ENCODE peak calls at places on chromosome 5, in eight cellular contexts. One of them, this sample, is unnamed.

GRCh38 chr5:317086-317811 is 4.3 kb upstream of the AHRR start:
- DNase-seq in T follicular helper cell: no peak
- DNase-seq in WERI-Rb-1: peak; percentile 90
- DNase-seq in spleen: no peak
- DNase-seq in stimulated activated CD4-positive, alpha-beta T cell treated with anti-CD3 and anti-CD28 coated beads, Interleukin-15, amount 100 ng/mL, for 24 hours: peak; percentile 70
- DNase-seq in nucleus accumbens: no peak
- DNase-seq in left kidney: peak; percentile 92
- DNase-seq in GM06990: peak; percentile 89
- DNase-seq in this sample: peak; percentile 80

GRCh38 chr5:73307645-73308346 is 134.8 kb downstream of the TMEM174 start:
- DNase-seq in nucleus accumbens: no peak
- DNase-seq in spleen: no peak
- DNase-seq in stimulated activated CD4-positive, alpha-beta T cell treated with anti-CD3 and anti-CD28 coated beads, Interleukin-15, amount 100 ng/mL, for 24 hours: no peak
- DNase-seq in WERI-Rb-1: no peak
- DNase-seq in left kidney: peak; percentile 66
- DNase-seq in GM06990: no peak
- DNase-seq in T follicular helper cell: no peak
- DNase-seq in this sample: no peak

GRCh38 chr5:60494635-60495034 is 205.3 kb downstream of the DEPDC1B start:
- DNase-seq in left kidney: no peak
- DNase-seq in spleen: no peak
- DNase-seq in nucleus accumbens: no peak
- DNase-seq in stimulated activated CD4-positive, alpha-beta T cell treated with anti-CD3 and anti-CD28 coated beads, Interleukin-15, amount 100 ng/mL, for 24 hours: no peak
- DNase-seq in T follicular helper cell: no peak
- DNase-seq in WERI-Rb-1: no peak
- DNase-seq in GM06990: peak; percentile 43
- DNase-seq in this sample: no peak

GRCh38 chr5:115246361-115246991 is 16.2 kb downstream of the PGGT1B start:
- DNase-seq in stimulated activated CD4-positive, alpha-beta T cell treated with anti-CD3 and anti-CD28 coated beads, Interleukin-15, amount 100 ng/mL, for 24 hours: no peak
- DNase-seq in WERI-Rb-1: no peak
- DNase-seq in T follicular helper cell: no peak
- DNase-seq in left kidney: peak; percentile 70
- DNase-seq in spleen: no peak
- DNase-seq in GM06990: no peak
- DNase-seq in nucleus accumbens: no peak
- DNase-seq in this sample: peak; percentile 47

GRCh38 chr5:40774626-40775025 is 18.9 kb upstream of the TTC33 start:
- DNase-seq in spleen: no peak
- DNase-seq in stimulated activated CD4-positive, alpha-beta T cell treated with anti-CD3 and anti-CD28 coated beads, Interleukin-15, amount 100 ng/mL, for 24 hours: no peak
- DNase-seq in GM06990: no peak
- DNase-seq in T follicular helper cell: no peak
- DNase-seq in nucleus accumbens: no peak
- DNase-seq in left kidney: no peak
- DNase-seq in WERI-Rb-1: no peak
- DNase-seq in this sample: no peak

GRCh38 chr5:131379071-131379538 is 115.3 kb downstream of the CDC42SE2 start:
- DNase-seq in WERI-Rb-1: no peak
- DNase-seq in left kidney: no peak
- DNase-seq in T follicular helper cell: no peak
- DNase-seq in nucleus accumbens: no peak
- DNase-seq in stimulated activated CD4-positive, alpha-beta T cell treated with anti-CD3 and anti-CD28 coated beads, Interleukin-15, amount 100 ng/mL, for 24 hours: no peak
- DNase-seq in spleen: no peak
- DNase-seq in GM06990: peak; percentile 33
- DNase-seq in this sample: no peak

GRCh38 chr5:97044057-97044456 is 98.4 kb downstream of the LIX1 start:
- DNase-seq in GM06990: no peak
- DNase-seq in spleen: no peak
- DNase-seq in left kidney: peak; percentile 47
- DNase-seq in stimulated activated CD4-positive, alpha-beta T cell treated with anti-CD3 and anti-CD28 coated beads, Interleukin-15, amount 100 ng/mL, for 24 hours: no peak
- DNase-seq in WERI-Rb-1: peak; percentile 14
- DNase-seq in T follicular helper cell: no peak
- DNase-seq in nucleus accumbens: no peak
- DNase-seq in this sample: peak; percentile 11

GRCh38 chr5:151153766-151154272 is 3.8 kb downstream of the ANXA6 start:
- DNase-seq in stimulated activated CD4-positive, alpha-beta T cell treated with anti-CD3 and anti-CD28 coated beads, Interleukin-15, amount 100 ng/mL, for 24 hours: peak; percentile 77
- DNase-seq in left kidney: no peak
- DNase-seq in T follicular helper cell: no peak
- DNase-seq in spleen: no peak
- DNase-seq in GM06990: peak; percentile 59
- DNase-seq in WERI-Rb-1: no peak
- DNase-seq in nucleus accumbens: no peak
- DNase-seq in this sample: no peak

GRCh38 chr5:106386287-106386686 is 1284.5 kb downstream of the EFNA5 start:
- DNase-seq in stimulated activated CD4-positive, alpha-beta T cell treated with anti-CD3 and anti-CD28 coated beads, Interleukin-15, amount 100 ng/mL, for 24 hours: no peak
- DNase-seq in T follicular helper cell: no peak
- DNase-seq in GM06990: no peak
- DNase-seq in left kidney: no peak
- DNase-seq in spleen: no peak
- DNase-seq in WERI-Rb-1: no peak
- DNase-seq in nucleus accumbens: no peak
- DNase-seq in this sample: no peak

GRCh38 chr5:17184596-17184995 is 32.8 kb upstream of the BASP1 start:
- DNase-seq in GM06990: no peak
- DNase-seq in WERI-Rb-1: peak; percentile 41
- DNase-seq in left kidney: no peak
- DNase-seq in spleen: no peak
- DNase-seq in nucleus accumbens: no peak
- DNase-seq in T follicular helper cell: no peak
- DNase-seq in stimulated activated CD4-positive, alpha-beta T cell treated with anti-CD3 and anti-CD28 coated beads, Interleukin-15, amount 100 ng/mL, for 24 hours: no peak
- DNase-seq in this sample: no peak

GRCh38 chr5:142826741-142827492 is 56.7 kb downstream of the ARHGAP26 start:
- DNase-seq in spleen: no peak
- DNase-seq in stimulated activated CD4-positive, alpha-beta T cell treated with anti-CD3 and anti-CD28 coated beads, Interleukin-15, amount 100 ng/mL, for 24 hours: peak; percentile 52
- DNase-seq in GM06990: no peak
- DNase-seq in left kidney: no peak
- DNase-seq in WERI-Rb-1: no peak
- DNase-seq in nucleus accumbens: no peak
- DNase-seq in T follicular helper cell: no peak
- DNase-seq in this sample: no peak

GRCh38 chr5:78362220-78362619 is 1.8 kb downstream of the SCAMP1 start:
- DNase-seq in T follicular helper cell: no peak
- DNase-seq in nucleus accumbens: no peak
- DNase-seq in stimulated activated CD4-positive, alpha-beta T cell treated with anti-CD3 and anti-CD28 coated beads, Interleukin-15, amount 100 ng/mL, for 24 hours: no peak
- DNase-seq in WERI-Rb-1: no peak
- DNase-seq in spleen: no peak
- DNase-seq in GM06990: no peak
- DNase-seq in left kidney: peak; percentile 37
- DNase-seq in this sample: peak; percentile 19

GRCh38 chr5:136067422-136067821 is 38.6 kb downstream of the TGFBI start:
- DNase-seq in nucleus accumbens: no peak
- DNase-seq in stimulated activated CD4-positive, alpha-beta T cell treated with anti-CD3 and anti-CD28 coated beads, Interleukin-15, amount 100 ng/mL, for 24 hours: no peak
- DNase-seq in WERI-Rb-1: no peak
- DNase-seq in left kidney: no peak
- DNase-seq in T follicular helper cell: no peak
- DNase-seq in spleen: no peak
- DNase-seq in GM06990: no peak
- DNase-seq in this sample: no peak

GRCh38 chr5:169139381-169140125 is 161.4 kb downstream of the SLIT3 start:
- DNase-seq in GM06990: no peak
- DNase-seq in spleen: no peak
- DNase-seq in T follicular helper cell: no peak
- DNase-seq in stimulated activated CD4-positive, alpha-beta T cell treated with anti-CD3 and anti-CD28 coated beads, Interleukin-15, amount 100 ng/mL, for 24 hours: no peak
- DNase-seq in left kidney: no peak
- DNase-seq in nucleus accumbens: no peak
- DNase-seq in WERI-Rb-1: no peak
- DNase-seq in this sample: no peak

GRCh38 chr5:139147743-139148079 is 50.5 kb downstream of the SIL1 start:
- DNase-seq in T follicular helper cell: no peak
- DNase-seq in left kidney: peak; percentile 57
- DNase-seq in WERI-Rb-1: no peak
- DNase-seq in GM06990: no peak
- DNase-seq in nucleus accumbens: no peak
- DNase-seq in spleen: no peak
- DNase-seq in stimulated activated CD4-positive, alpha-beta T cell treated with anti-CD3 and anti-CD28 coated beads, Interleukin-15, amount 100 ng/mL, for 24 hours: no peak
- DNase-seq in this sample: no peak

GRCh38 chr5:67194169-67194568 is 2.4 kb downstream of the CD180 start:
- DNase-seq in T follicular helper cell: no peak
- DNase-seq in nucleus accumbens: no peak
- DNase-seq in stimulated activated CD4-positive, alpha-beta T cell treated with anti-CD3 and anti-CD28 coated beads, Interleukin-15, amount 100 ng/mL, for 24 hours: no peak
- DNase-seq in spleen: no peak
- DNase-seq in GM06990: no peak
- DNase-seq in WERI-Rb-1: no peak
- DNase-seq in left kidney: no peak
- DNase-seq in this sample: no peak

GRCh38 chr5:144135113-144135762 is 35.2 kb downstream of the YIPF5 start:
- DNase-seq in T follicular helper cell: no peak
- DNase-seq in nucleus accumbens: no peak
- DNase-seq in WERI-Rb-1: no peak
- DNase-seq in left kidney: no peak
- DNase-seq in spleen: no peak
- DNase-seq in stimulated activated CD4-positive, alpha-beta T cell treated with anti-CD3 and anti-CD28 coated beads, Interleukin-15, amount 100 ng/mL, for 24 hours: no peak
- DNase-seq in GM06990: no peak
- DNase-seq in this sample: no peak

GRCh38 chr5:37667846-37668245 is 172.0 kb downstream of the GDNF start:
- DNase-seq in GM06990: no peak
- DNase-seq in stimulated activated CD4-positive, alpha-beta T cell treated with anti-CD3 and anti-CD28 coated beads, Interleukin-15, amount 100 ng/mL, for 24 hours: no peak
- DNase-seq in T follicular helper cell: no peak
- DNase-seq in nucleus accumbens: no peak
- DNase-seq in spleen: no peak
- DNase-seq in WERI-Rb-1: no peak
- DNase-seq in left kidney: no peak
- DNase-seq in this sample: no peak

GRCh38 chr5:146048994-146049703 is 56.2 kb downstream of the PLAC8L1 start:
- DNase-seq in WERI-Rb-1: peak; percentile 69
- DNase-seq in spleen: no peak
- DNase-seq in GM06990: no peak
- DNase-seq in stimulated activated CD4-positive, alpha-beta T cell treated with anti-CD3 and anti-CD28 coated beads, Interleukin-15, amount 100 ng/mL, for 24 hours: peak; percentile 37
- DNase-seq in nucleus accumbens: no peak
- DNase-seq in T follicular helper cell: no peak
- DNase-seq in left kidney: peak; percentile 92
- DNase-seq in this sample: peak; percentile 78

GRCh38 chr5:22238047-22238446 is 615.1 kb downstream of the CDH12 start:
- DNase-seq in WERI-Rb-1: no peak
- DNase-seq in GM06990: no peak
- DNase-seq in spleen: no peak
- DNase-seq in left kidney: no peak
- DNase-seq in stimulated activated CD4-positive, alpha-beta T cell treated with anti-CD3 and anti-CD28 coated beads, Interleukin-15, amount 100 ng/mL, for 24 hours: no peak
- DNase-seq in T follicular helper cell: no peak
- DNase-seq in nucleus accumbens: no peak
- DNase-seq in this sample: no peak

GRCh38 chr5:334903-335739 is 13.6 kb downstream of the AHRR start:
- DNase-seq in nucleus accumbens: no peak
- DNase-seq in GM06990: no peak
- DNase-seq in WERI-Rb-1: no peak
- DNase-seq in stimulated activated CD4-positive, alpha-beta T cell treated with anti-CD3 and anti-CD28 coated beads, Interleukin-15, amount 100 ng/mL, for 24 hours: no peak
- DNase-seq in left kidney: no peak
- DNase-seq in T follicular helper cell: no peak
- DNase-seq in spleen: no peak
- DNase-seq in this sample: no peak

GRCh38 chr5:65446682-65447081 is 35.0 kb downstream of the ADAMTS6 start:
- DNase-seq in T follicular helper cell: no peak
- DNase-seq in GM06990: no peak
- DNase-seq in WERI-Rb-1: no peak
- DNase-seq in nucleus accumbens: no peak
- DNase-seq in left kidney: no peak
- DNase-seq in stimulated activated CD4-positive, alpha-beta T cell treated with anti-CD3 and anti-CD28 coated beads, Interleukin-15, amount 100 ng/mL, for 24 hours: no peak
- DNase-seq in spleen: no peak
- DNase-seq in this sample: no peak

GRCh38 chr5:81980598-81981260 is 8.9 kb downstream of the ATG10 start:
- DNase-seq in T follicular helper cell: no peak
- DNase-seq in GM06990: no peak
- DNase-seq in spleen: no peak
- DNase-seq in nucleus accumbens: no peak
- DNase-seq in left kidney: no peak
- DNase-seq in WERI-Rb-1: no peak
- DNase-seq in stimulated activated CD4-positive, alpha-beta T cell treated with anti-CD3 and anti-CD28 coated beads, Interleukin-15, amount 100 ng/mL, for 24 hours: no peak
- DNase-seq in this sample: no peak

GRCh38 chr5:103587185-103587748 is 24.7 kb upstream of the NUDT12 start:
- DNase-seq in nucleus accumbens: no peak
- DNase-seq in stimulated activated CD4-positive, alpha-beta T cell treated with anti-CD3 and anti-CD28 coated beads, Interleukin-15, amount 100 ng/mL, for 24 hours: no peak
- DNase-seq in T follicular helper cell: no peak
- DNase-seq in spleen: no peak
- DNase-seq in left kidney: peak; percentile 72
- DNase-seq in WERI-Rb-1: no peak
- DNase-seq in GM06990: no peak
- DNase-seq in this sample: no peak

GRCh38 chr5:142053434-142054253 is 40.8 kb upstream of the GNPDA1 start:
- DNase-seq in left kidney: no peak
- DNase-seq in T follicular helper cell: no peak
- DNase-seq in spleen: no peak
- DNase-seq in GM06990: no peak
- DNase-seq in nucleus accumbens: peak; percentile 6
- DNase-seq in stimulated activated CD4-positive, alpha-beta T cell treated with anti-CD3 and anti-CD28 coated beads, Interleukin-15, amount 100 ng/mL, for 24 hours: no peak
- DNase-seq in WERI-Rb-1: no peak
- DNase-seq in this sample: no peak

GRCh38 chr5:131649160-131649559 is 14.1 kb upstream of the RAPGEF6 start:
- DNase-seq in WERI-Rb-1: no peak
- DNase-seq in stimulated activated CD4-positive, alpha-beta T cell treated with anti-CD3 and anti-CD28 coated beads, Interleukin-15, amount 100 ng/mL, for 24 hours: no peak
- DNase-seq in T follicular helper cell: no peak
- DNase-seq in nucleus accumbens: no peak
- DNase-seq in GM06990: no peak
- DNase-seq in left kidney: no peak
- DNase-seq in spleen: no peak
- DNase-seq in this sample: no peak

GRCh38 chr5:79229357-79230174 is 6.4 kb upstream of the JMY start:
- DNase-seq in stimulated activated CD4-positive, alpha-beta T cell treated with anti-CD3 and anti-CD28 coated beads, Interleukin-15, amount 100 ng/mL, for 24 hours: peak; percentile 4
- DNase-seq in left kidney: no peak
- DNase-seq in nucleus accumbens: no peak
- DNase-seq in T follicular helper cell: no peak
- DNase-seq in spleen: peak; percentile 27
- DNase-seq in GM06990: peak; percentile 66
- DNase-seq in WERI-Rb-1: peak; percentile 50
- DNase-seq in this sample: no peak

GRCh38 chr5:38468202-38468656 is 88.2 kb downstream of the LIFR start:
- DNase-seq in nucleus accumbens: no peak
- DNase-seq in WERI-Rb-1: no peak
- DNase-seq in spleen: no peak
- DNase-seq in GM06990: no peak
- DNase-seq in left kidney: no peak
- DNase-seq in stimulated activated CD4-positive, alpha-beta T cell treated with anti-CD3 and anti-CD28 coated beads, Interleukin-15, amount 100 ng/mL, for 24 hours: no peak
- DNase-seq in T follicular helper cell: no peak
- DNase-seq in this sample: no peak

GRCh38 chr5:77486344-77486962 is 5.7 kb downstream of the WDR41 start:
- DNase-seq in left kidney: no peak
- DNase-seq in stimulated activated CD4-positive, alpha-beta T cell treated with anti-CD3 and anti-CD28 coated beads, Interleukin-15, amount 100 ng/mL, for 24 hours: no peak
- DNase-seq in GM06990: no peak
- DNase-seq in T follicular helper cell: no peak
- DNase-seq in WERI-Rb-1: no peak
- DNase-seq in spleen: no peak
- DNase-seq in nucleus accumbens: no peak
- DNase-seq in this sample: no peak

GRCh38 chr5:93924628-93925027 is 183.2 kb upstream of the POU5F2 start:
- DNase-seq in T follicular helper cell: no peak
- DNase-seq in GM06990: no peak
- DNase-seq in nucleus accumbens: no peak
- DNase-seq in WERI-Rb-1: no peak
- DNase-seq in spleen: no peak
- DNase-seq in left kidney: no peak
- DNase-seq in stimulated activated CD4-positive, alpha-beta T cell treated with anti-CD3 and anti-CD28 coated beads, Interleukin-15, amount 100 ng/mL, for 24 hours: no peak
- DNase-seq in this sample: no peak

GRCh38 chr5:127517110-127517479 is 345 bp upstream of the PRRC1 start:
- DNase-seq in GM06990: no peak
- DNase-seq in nucleus accumbens: no peak
- DNase-seq in WERI-Rb-1: peak; percentile 53
- DNase-seq in stimulated activated CD4-positive, alpha-beta T cell treated with anti-CD3 and anti-CD28 coated beads, Interleukin-15, amount 100 ng/mL, for 24 hours: no peak
- DNase-seq in spleen: no peak
- DNase-seq in left kidney: no peak
- DNase-seq in T follicular helper cell: no peak
- DNase-seq in this sample: peak; percentile 71

GRCh38 chr5:76292923-76293322 is 110.2 kb upstream of the IQGAP2 start:
- DNase-seq in T follicular helper cell: no peak
- DNase-seq in left kidney: no peak
- DNase-seq in spleen: no peak
- DNase-seq in nucleus accumbens: no peak
- DNase-seq in stimulated activated CD4-positive, alpha-beta T cell treated with anti-CD3 and anti-CD28 coated beads, Interleukin-15, amount 100 ng/mL, for 24 hours: no peak
- DNase-seq in GM06990: peak; percentile 13
- DNase-seq in WERI-Rb-1: no peak
- DNase-seq in this sample: no peak